ENCODE peak calls at places on chromosome 5, in eight cellular contexts. Z, Q, L, T, X, G, M and S are unnamed samples.

GRCh38 chr5:140345919-140346347 is 470 bp downstream of the HBEGF start:
- DNase-seq in Z (no peak), Q (no peak), L (no peak), T (peak; percentile 37), X (no peak), G (peak; percentile 42), M (no peak), S (peak; percentile 71)

GRCh38 chr5:76542887-76543690 is 80.1 kb downstream of the F2RL2 start:
- DNase-seq in Z (no peak), Q (no peak), L (no peak), T (no peak), X (peak; percentile 87), G (no peak), M (no peak), S (no peak)

GRCh38 chr5:79236970-79237734 is 1.2 kb downstream of the JMY start:
- DNase-seq in Z (no peak), Q (peak; percentile 44), L (peak; percentile 30), T (peak; percentile 49), X (peak; percentile 77), G (peak; percentile 23), M (no peak), S (peak; percentile 68)

GRCh38 chr5:90099099-90099498 is 310.5 kb downstream of the CETN3 start:
- DNase-seq in Z (no peak), Q (no peak), L (no peak), T (no peak), X (no peak), G (no peak), M (no peak), S (no peak)

GRCh38 chr5:1278656-1279442 is 16.0 kb downstream of the TERT start:
- DNase-seq in Z (no peak), Q (no peak), L (no peak), T (no peak), X (no peak), G (no peak), M (no peak), S (peak; percentile 41)

GRCh38 chr5:61965074-61965473 is 340.9 kb upstream of the KIF2A start:
- DNase-seq in Z (no peak), Q (no peak), L (no peak), T (no peak), X (no peak), G (no peak), M (no peak), S (peak; percentile 17)

GRCh38 chr5:175477440-175477839 is 920 bp upstream of the SFXN1 start:
- DNase-seq in Z (no peak), Q (no peak), L (no peak), T (no peak), X (no peak), G (no peak), M (no peak), S (no peak)

GRCh38 chr5:127004721-127005120 is 25.6 kb downstream of the MARCHF3 start:
- DNase-seq in Z (no peak), Q (no peak), L (no peak), T (no peak), X (no peak), G (no peak), M (no peak), S (no peak)

GRCh38 chr5:122375801-122376200 is 63.8 kb downstream of the SNCAIP start:
- DNase-seq in Z (no peak), Q (no peak), L (no peak), T (no peak), X (no peak), G (peak; percentile 3), M (no peak), S (no peak)

GRCh38 chr5:107430077-107430625 is 240.6 kb downstream of the EFNA5 start:
- DNase-seq in Z (no peak), Q (no peak), L (no peak), T (no peak), X (no peak), G (no peak), M (no peak), S (peak; percentile 11)

GRCh38 chr5:80806929-80807328 is 152.1 kb upstream of the DHFR start:
- DNase-seq in Z (no peak), Q (no peak), L (no peak), T (no peak), X (no peak), G (no peak), M (no peak), S (no peak)

GRCh38 chr5:32076699-32077695 is 97.1 kb downstream of the GOLPH3 start:
- DNase-seq in Z (peak; percentile 33), Q (peak; percentile 52), L (peak; percentile 12), T (peak; percentile 45), X (no peak), G (peak; percentile 62), M (peak; percentile 28), S (peak; percentile 59)

GRCh38 chr5:32387176-32387575 is 57.4 kb downstream of the ZFR start:
- DNase-seq in Z (no peak), Q (no peak), L (no peak), T (no peak), X (no peak), G (peak; percentile 75), M (no peak), S (no peak)

GRCh38 chr5:132947661-132948060 is 15.8 kb downstream of the AFF4 start:
- DNase-seq in Z (no peak), Q (no peak), L (no peak), T (no peak), X (no peak), G (no peak), M (no peak), S (peak; percentile 72)

GRCh38 chr5:77560677-77561263 is 68.7 kb upstream of the WDR41 start:
- DNase-seq in Z (peak; percentile 42), Q (peak; percentile 51), L (peak; percentile 30), T (peak; percentile 14), X (no peak), G (peak; percentile 40), M (no peak), S (peak; percentile 41)

GRCh38 chr5:138748630-138749081 is 4.6 kb upstream of the CTNNA1 start:
- DNase-seq in Z (no peak), Q (no peak), L (no peak), T (no peak), X (no peak), G (peak; percentile 48), M (no peak), S (peak; percentile 28)

GRCh38 chr5:43063731-43064171 is 23.6 kb upstream of the ANXA2R start:
- DNase-seq in Z (no peak), Q (no peak), L (no peak), T (no peak), X (no peak), G (no peak), M (no peak), S (peak; percentile 54)